ENCODE peak calls at places on chromosomes 11 and 22, in six cellular contexts. B, U, X, G, T and V are unnamed samples.

GRCh38 chr22:17788528-17789378 is 14.5 kb upstream of the BID start:
- ATAC-seq in B (no peak), U (no peak), X (peak), G (no peak), T (no peak), V (no peak)

GRCh38 chr11:102323542-102324261 is 6.4 kb downstream of the BIRC3 start:
- ATAC-seq in B (no peak), U (no peak), X (no peak), G (no peak), T (no peak), V (peak)

GRCh38 chr11:121563900-121564822 is 111.4 kb upstream of the SORL1-AS1 start:
- ATAC-seq in B (no peak), U (peak), X (no peak), G (no peak), T (no peak), V (no peak)

GRCh38 chr22:23197836-23198235 is 17.5 kb downstream of the BCR start:
- ATAC-seq in B (no peak), U (no peak), X (peak), G (no peak), T (no peak), V (no peak)

GRCh38 chr11:103648054-103648453 is 388.4 kb upstream of the DDI1 start:
- ATAC-seq in B (no peak), U (no peak), X (no peak), G (no peak), T (no peak), V (no peak)

GRCh38 chr22:46290843-46291785 is 5.6 kb upstream of the GTSE1 start:
- ATAC-seq in B (no peak), U (no peak), X (no peak), G (no peak), T (no peak), V (no peak)

GRCh38 chr11:69293819-69294505 is at the start of gene MYEOV:
- ATAC-seq in B (peak), U (no peak), X (peak), G (no peak), T (peak), V (no peak)

GRCh38 chr11:86446163-86446923 is 71.7 kb downstream of the CCDC81 start:
- ATAC-seq in B (no peak), U (no peak), X (no peak), G (no peak), T (no peak), V (no peak)

GRCh38 chr11:44818110-44818509 is 91.3 kb downstream of the TSPAN18 start:
- ATAC-seq in B (no peak), U (no peak), X (no peak), G (no peak), T (no peak), V (peak)

GRCh38 chr11:64877390-64878222 is 815 bp downstream of the EHD1 start:
- ATAC-seq in B (no peak), U (peak), X (peak), G (peak), T (peak), V (peak)

GRCh38 chr11:15114501-15115475 is at the start of gene INSC:
- ATAC-seq in B (no peak), U (no peak), X (no peak), G (peak), T (no peak), V (no peak)

GRCh38 chr11:19525276-19525675 is 187.4 kb upstream of the NAV2 start:
- ATAC-seq in B (no peak), U (no peak), X (no peak), G (peak), T (no peak), V (no peak)

GRCh38 chr11:65791719-65792213 is 4.9 kb downstream of the OVOL1 start:
- ATAC-seq in B (peak), U (no peak), X (no peak), G (peak), T (no peak), V (no peak)

GRCh38 chr11:78188809-78189724 is at the start of gene USP35:
- ATAC-seq in B (peak), U (peak), X (peak), G (peak), T (peak), V (no peak)

GRCh38 chr11:3056296-3057068 is 741 bp downstream of the CARS1 start:
- ATAC-seq in B (no peak), U (peak), X (no peak), G (peak), T (no peak), V (no peak)

GRCh38 chr11:29957406-29957805 is 59.4 kb downstream of the KCNA4 start:
- ATAC-seq in B (no peak), U (no peak), X (no peak), G (no peak), T (no peak), V (no peak)

GRCh38 chr11:23988381-23989006 is 508.4 kb upstream of the LUZP2 start:
- ATAC-seq in B (no peak), U (no peak), X (no peak), G (no peak), T (peak), V (no peak)

GRCh38 chr11:60951611-60951908 is 416 bp downstream of the SLC15A3 start:
- ATAC-seq in B (no peak), U (no peak), X (no peak), G (peak), T (no peak), V (peak)

GRCh38 chr11:126891556-126892217 is 108.9 kb downstream of the KIRREL3 start:
- ATAC-seq in B (no peak), U (no peak), X (no peak), G (no peak), T (no peak), V (peak)

GRCh38 chr22:37492428-37493344 is 6.5 kb upstream of the MFNG start:
- ATAC-seq in B (peak), U (peak), X (peak), G (peak), T (peak), V (no peak)

GRCh38 chr22:43376765-43377485 is 33.8 kb upstream of the SCUBE1 start:
- ATAC-seq in B (no peak), U (no peak), X (no peak), G (peak), T (no peak), V (no peak)

GRCh38 chr11:64859542-64860414 is 15.3 kb upstream of the CDC42BPG start:
- ATAC-seq in B (no peak), U (no peak), X (no peak), G (peak), T (no peak), V (no peak)

GRCh38 chr11:12684354-12684753 is 10.1 kb downstream of the TEAD1 start:
- ATAC-seq in B (no peak), U (no peak), X (peak), G (no peak), T (no peak), V (no peak)

GRCh38 chr11:45259607-45260006 is 26.5 kb downstream of the SYT13 start:
- ATAC-seq in B (no peak), U (peak), X (no peak), G (no peak), T (no peak), V (no peak)

GRCh38 chr11:85950317-85951048 is 95.3 kb downstream of the CCDC83 start:
- ATAC-seq in B (no peak), U (peak), X (peak), G (peak), T (peak), V (no peak)

GRCh38 chr22:39092111-39092867 is 4.8 kb upstream of the APOBEC3H start:
- ATAC-seq in B (no peak), U (no peak), X (no peak), G (peak), T (no peak), V (no peak)

GRCh38 chr11:128867277-128867676 is at the start of gene KCNJ1:
- ATAC-seq in B (no peak), U (no peak), X (no peak), G (no peak), T (no peak), V (no peak)

DNA sequence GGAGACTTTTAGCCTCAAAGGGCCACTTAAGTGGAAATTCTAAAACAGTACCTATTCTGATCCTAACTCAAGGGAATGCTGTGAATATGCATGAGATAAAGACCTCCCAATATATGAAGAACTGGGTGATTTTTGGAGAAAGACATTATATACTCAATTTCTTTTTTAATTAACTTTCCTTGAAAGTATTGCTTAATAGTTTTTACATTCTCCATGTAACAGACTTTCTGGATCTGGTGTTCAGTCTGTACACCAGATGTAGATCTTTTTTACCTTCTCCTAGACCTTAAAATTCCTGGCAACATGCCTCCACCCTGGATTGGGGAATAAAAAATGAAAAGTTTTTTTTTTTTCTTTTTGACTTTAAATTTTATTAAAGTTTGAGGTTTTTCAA is 777 bp downstream of the NNMT start:
- ATAC-seq in B (no peak), U (no peak), X (no peak), G (no peak), T (no peak), V (no peak)
- TF ChIP-seq EP300 in B (no peak), U (no peak), X (no peak), G (no peak), T (no peak), V (no peak)

GRCh38 chr11:61969838-61970452 is 2.5 kb upstream of the FTH1 start:
- ATAC-seq in B (no peak), U (no peak), X (no peak), G (no peak), T (no peak), V (no peak)

GRCh38 chr11:61972796-61973602 is 5.6 kb upstream of the FTH1 start:
- ATAC-seq in B (peak), U (peak), X (no peak), G (peak), T (peak), V (peak)

GRCh38 chr11:61972112-61972795 is 4.8 kb upstream of the FTH1 start:
- ATAC-seq in B (peak), U (peak), X (no peak), G (no peak), T (peak), V (no peak)

GRCh38 chr11:61969391-61969758 is 1.9 kb upstream of the FTH1 start:
- ATAC-seq in B (no peak), U (no peak), X (no peak), G (no peak), T (no peak), V (no peak)

GRCh38 chr11:61971177-61972111 is 4.0 kb upstream of the FTH1 start:
- ATAC-seq in B (peak), U (peak), X (peak), G (peak), T (peak), V (peak)
- TF ChIP-seq EP300 in B (no peak), U (peak), X (peak), G (no peak), T (peak), V (no peak)

GRCh38 chr22:49936018-49936972 is 17.9 kb downstream of the CRELD2 start:
- ATAC-seq in B (peak), U (peak), X (peak), G (peak), T (peak), V (peak)
- TF ChIP-seq EP300 in B (peak), U (peak), X (peak), G (no peak), T (no peak), V (no peak)

GRCh38 chr11:92810423-92810822 is 159.0 kb upstream of the MTNR1B start:
- ATAC-seq in B (no peak), U (no peak), X (no peak), G (no peak), T (no peak), V (no peak)
- TF ChIP-seq EP300 in B (no peak), U (no peak), X (no peak), G (no peak), T (no peak), V (no peak)

GRCh38 chr11:13765886-13766285 is 97.4 kb downstream of the FAR1 start:
- ATAC-seq in B (no peak), U (no peak), X (no peak), G (no peak), T (no peak), V (no peak)

GRCh38 chr11:13759050-13759449 is 90.6 kb downstream of the FAR1 start:
- ATAC-seq in B (no peak), U (no peak), X (no peak), G (no peak), T (no peak), V (no peak)

GRCh38 chr11:13760115-13760514 is 91.6 kb downstream of the FAR1 start:
- ATAC-seq in B (no peak), U (no peak), X (no peak), G (no peak), T (no peak), V (no peak)

GRCh38 chr11:13761250-13761649 is 92.8 kb downstream of the FAR1 start:
- ATAC-seq in B (no peak), U (no peak), X (no peak), G (no peak), T (no peak), V (no peak)

DNA sequence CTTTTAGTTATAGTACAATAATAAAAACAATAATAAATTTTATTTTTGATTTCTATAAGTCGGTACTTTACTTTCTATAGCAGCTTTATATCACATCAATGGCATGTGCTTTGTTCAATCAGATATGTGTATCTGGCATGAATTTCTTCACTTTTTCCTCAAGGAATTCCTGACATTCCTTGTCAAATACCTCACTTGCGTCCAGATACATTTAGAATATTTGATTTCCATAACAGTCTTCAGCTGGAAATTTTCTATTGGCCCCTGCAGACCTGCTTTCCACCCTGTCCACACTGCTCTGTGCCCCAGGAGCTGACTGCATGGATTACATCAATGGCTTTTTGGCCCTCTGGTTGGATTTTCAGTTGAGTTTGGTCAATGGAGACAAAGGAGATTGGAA is 93.2 kb downstream of the FAR1 start:
- ATAC-seq in B (no peak), U (no peak), X (no peak), G (no peak), T (no peak), V (no peak)
- TF ChIP-seq EP300 in B (no peak), U (no peak), X (no peak), G (no peak), T (no peak), V (no peak)

GRCh38 chr11:120186799-120187591 is 23.8 kb upstream of the OAF start:
- ATAC-seq in B (no peak), U (peak), X (no peak), G (peak), T (no peak), V (no peak)
- TF ChIP-seq EP300 in B (no peak), U (no peak), X (no peak), G (no peak), T (no peak), V (no peak)

GRCh38 chr11:47248664-47249377 is at the start of gene ACP2:
- ATAC-seq in B (peak), U (peak), X (peak), G (peak), T (peak), V (peak)
- TF ChIP-seq EP300 in B (no peak), U (peak), X (peak), G (no peak), T (no peak), V (no peak)

DNA sequence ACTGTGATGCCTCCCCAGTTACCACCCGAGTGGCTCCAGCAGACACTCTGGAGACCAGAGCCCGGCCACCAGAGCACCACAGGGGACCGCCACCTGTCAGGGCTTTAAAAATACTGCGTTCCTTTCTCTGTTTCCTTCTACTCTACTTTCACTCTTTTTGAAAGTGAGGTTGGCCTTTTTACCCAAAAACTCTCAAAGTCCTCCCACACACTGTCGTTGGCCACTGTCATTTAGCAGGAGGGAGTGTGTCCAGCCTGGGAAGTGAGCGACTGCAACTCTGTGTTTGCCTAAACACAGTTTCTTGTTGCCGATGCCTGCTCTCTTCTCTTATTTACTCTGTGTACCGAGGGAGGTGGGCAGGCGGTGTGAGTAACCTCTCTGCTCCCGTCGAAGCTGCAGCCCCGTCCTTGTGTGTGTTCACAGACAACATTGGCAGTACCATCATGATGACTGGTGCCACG is 90.8 kb upstream of the CLDN5 start:
- ATAC-seq in B (no peak), U (peak), X (peak), G (peak), T (no peak), V (no peak)
- TF ChIP-seq EP300 in B (no peak), U (no peak), X (no peak), G (no peak), T (no peak), V (no peak)